ENCODE peak calls at places on chromosomes 16 and 17, in four cellular contexts. One of them, this sample, is unnamed.

GRCh38 chr17:42363767-42364585 is 24.3 kb downstream of the STAT3 start:
- DNase-seq in psoas muscle: no peak
- DNase-seq in brain microvascular endothelial cell: peak
- DNase-seq in RWPE2: no peak
- DNase-seq in this sample: peak

GRCh38 chr16:81610144-81610842 is 165.7 kb downstream of the CMIP start:
- DNase-seq in psoas muscle: peak
- DNase-seq in brain microvascular endothelial cell: peak
- DNase-seq in RWPE2: no peak
- DNase-seq in this sample: peak

GRCh38 chr17:78484300-78485159 is 92.7 kb downstream of the DNAH17 start:
- DNase-seq in psoas muscle: no peak
- DNase-seq in brain microvascular endothelial cell: peak
- DNase-seq in RWPE2: no peak
- DNase-seq in this sample: peak

GRCh38 chr16:82011199-82011641 is at the start of gene SDR42E1:
- DNase-seq in psoas muscle: no peak
- DNase-seq in brain microvascular endothelial cell: no peak
- DNase-seq in RWPE2: peak
- DNase-seq in this sample: no peak

GRCh38 chr17:13721705-13722104 is 120.0 kb upstream of the HS3ST3A1 start:
- DNase-seq in psoas muscle: no peak
- DNase-seq in brain microvascular endothelial cell: no peak
- DNase-seq in RWPE2: no peak
- DNase-seq in this sample: no peak

GRCh38 chr16:89201467-89202377 is 1.4 kb upstream of the SLC22A31 start:
- DNase-seq in psoas muscle: peak
- DNase-seq in brain microvascular endothelial cell: peak
- DNase-seq in RWPE2: peak
- DNase-seq in this sample: peak

GRCh38 chr17:17366941-17367885 is 64.0 kb downstream of the NT5M start:
- DNase-seq in psoas muscle: peak
- DNase-seq in brain microvascular endothelial cell: no peak
- DNase-seq in RWPE2: peak
- DNase-seq in this sample: no peak

GRCh38 chr16:11472851-11473250 is 113.9 kb downstream of the LITAF start:
- DNase-seq in psoas muscle: no peak
- DNase-seq in brain microvascular endothelial cell: no peak
- DNase-seq in RWPE2: no peak
- DNase-seq in this sample: no peak

GRCh38 chr16:27508476-27508875 is 41.2 kb downstream of the GTF3C1 start:
- DNase-seq in psoas muscle: no peak
- DNase-seq in brain microvascular endothelial cell: no peak
- DNase-seq in RWPE2: no peak
- DNase-seq in this sample: no peak

GRCh38 chr17:81713004-81713555 is 996 bp downstream of the SLC25A10 start:
- DNase-seq in psoas muscle: no peak
- DNase-seq in brain microvascular endothelial cell: no peak
- DNase-seq in RWPE2: no peak
- DNase-seq in this sample: peak

GRCh38 chr16:24838554-24839266 is 7.1 kb upstream of the SLC5A11 start:
- DNase-seq in psoas muscle: no peak
- DNase-seq in brain microvascular endothelial cell: peak
- DNase-seq in RWPE2: no peak
- DNase-seq in this sample: peak

GRCh38 chr17:17780941-17781590 is 55.7 kb downstream of the SREBF1 start:
- DNase-seq in psoas muscle: peak
- DNase-seq in brain microvascular endothelial cell: peak
- DNase-seq in RWPE2: no peak
- DNase-seq in this sample: no peak

GRCh38 chr17:31492880-31493655 is 101.6 kb downstream of the RAB11FIP4 start:
- DNase-seq in psoas muscle: peak
- DNase-seq in brain microvascular endothelial cell: no peak
- DNase-seq in RWPE2: no peak
- DNase-seq in this sample: peak

GRCh38 chr16:64152010-64152767 is 969.7 kb downstream of the CDH11 start:
- DNase-seq in psoas muscle: no peak
- DNase-seq in brain microvascular endothelial cell: no peak
- DNase-seq in RWPE2: no peak
- DNase-seq in this sample: peak

GRCh38 chr16:66309-67182 is 5.9 kb downstream of the RHBDF1 start:
- DNase-seq in psoas muscle: no peak
- DNase-seq in brain microvascular endothelial cell: no peak
- DNase-seq in RWPE2: no peak
- DNase-seq in this sample: no peak

GRCh38 chr17:70144260-70144846 is 25.0 kb upstream of the KCNJ2 start:
- DNase-seq in psoas muscle: no peak
- DNase-seq in brain microvascular endothelial cell: no peak
- DNase-seq in RWPE2: no peak
- DNase-seq in this sample: peak

GRCh38 chr17:45820052-45820780 is 24.5 kb upstream of the SPPL2C start:
- DNase-seq in psoas muscle: no peak
- DNase-seq in brain microvascular endothelial cell: no peak
- DNase-seq in RWPE2: no peak
- DNase-seq in this sample: no peak

GRCh38 chr17:55023626-55024025 is 55.1 kb downstream of the STXBP4 start:
- DNase-seq in psoas muscle: no peak
- DNase-seq in brain microvascular endothelial cell: no peak
- DNase-seq in RWPE2: no peak
- DNase-seq in this sample: no peak

GRCh38 chr17:79977711-79978544 is 57.7 kb downstream of the TBC1D16 start:
- DNase-seq in psoas muscle: no peak
- DNase-seq in brain microvascular endothelial cell: no peak
- DNase-seq in RWPE2: peak
- DNase-seq in this sample: no peak

GRCh38 chr17:19384723-19385391 is 2.1 kb downstream of the MFAP4 start:
- DNase-seq in psoas muscle: peak
- DNase-seq in brain microvascular endothelial cell: no peak
- DNase-seq in RWPE2: no peak
- DNase-seq in this sample: peak

GRCh38 chr17:66016231-66016630 is 175.7 kb downstream of the CEP112 start:
- DNase-seq in psoas muscle: no peak
- DNase-seq in brain microvascular endothelial cell: no peak
- DNase-seq in RWPE2: no peak
- DNase-seq in this sample: no peak

GRCh38 chr16:86087561-86088230 is 188.7 kb downstream of the IRF8 start:
- DNase-seq in psoas muscle: no peak
- DNase-seq in brain microvascular endothelial cell: no peak
- DNase-seq in RWPE2: peak
- DNase-seq in this sample: no peak

GRCh38 chr16:66915041-66915440 is 3.6 kb downstream of the CDH16 start:
- DNase-seq in psoas muscle: no peak
- DNase-seq in brain microvascular endothelial cell: no peak
- DNase-seq in RWPE2: no peak
- DNase-seq in this sample: no peak

GRCh38 chr17:80031691-80032480 is 3.8 kb downstream of the TBC1D16 start:
- DNase-seq in psoas muscle: no peak
- DNase-seq in brain microvascular endothelial cell: no peak
- DNase-seq in RWPE2: no peak
- DNase-seq in this sample: no peak

GRCh38 chr17:78879679-78880186 is 23.3 kb downstream of the CEP295NL start:
- DNase-seq in psoas muscle: peak
- DNase-seq in brain microvascular endothelial cell: peak
- DNase-seq in RWPE2: no peak
- DNase-seq in this sample: peak

GRCh38 chr17:7019839-7020519 is 2.9 kb upstream of the BCL6B start:
- DNase-seq in psoas muscle: peak
- DNase-seq in brain microvascular endothelial cell: no peak
- DNase-seq in RWPE2: no peak
- DNase-seq in this sample: peak

GRCh38 chr17:69466905-69467630 is 52.6 kb downstream of the MAP2K6 start:
- DNase-seq in psoas muscle: no peak
- DNase-seq in brain microvascular endothelial cell: peak
- DNase-seq in RWPE2: no peak
- DNase-seq in this sample: peak

GRCh38 chr16:84617068-84617630 is 729 bp downstream of the COTL1 start:
- DNase-seq in psoas muscle: no peak
- DNase-seq in brain microvascular endothelial cell: no peak
- DNase-seq in RWPE2: no peak
- DNase-seq in this sample: peak

GRCh38 chr17:33964344-33964979 is 290.6 kb upstream of the CCL2 start:
- DNase-seq in psoas muscle: no peak
- DNase-seq in brain microvascular endothelial cell: no peak
- DNase-seq in RWPE2: no peak
- DNase-seq in this sample: no peak

GRCh38 chr16:54177052-54177856 is 109.3 kb downstream of the IRX3 start:
- DNase-seq in psoas muscle: no peak
- DNase-seq in brain microvascular endothelial cell: no peak
- DNase-seq in RWPE2: no peak
- DNase-seq in this sample: no peak

GRCh38 chr17:1147664-1148063 is 32.1 kb downstream of the ABR start:
- DNase-seq in psoas muscle: no peak
- DNase-seq in brain microvascular endothelial cell: peak
- DNase-seq in RWPE2: no peak
- DNase-seq in this sample: peak

GRCh38 chr17:79167486-79167885 is 92.9 kb downstream of the ENGASE start:
- DNase-seq in psoas muscle: no peak
- DNase-seq in brain microvascular endothelial cell: no peak
- DNase-seq in RWPE2: no peak
- DNase-seq in this sample: no peak

GRCh38 chr17:14311186-14311705 is 10.4 kb downstream of the HS3ST3B1 start:
- DNase-seq in psoas muscle: no peak
- DNase-seq in brain microvascular endothelial cell: no peak
- DNase-seq in RWPE2: no peak
- DNase-seq in this sample: no peak

GRCh38 chr16:85252461-85252860 is 140.2 kb upstream of the CIBAR2 start:
- DNase-seq in psoas muscle: no peak
- DNase-seq in brain microvascular endothelial cell: no peak
- DNase-seq in RWPE2: no peak
- DNase-seq in this sample: no peak

GRCh38 chr16:17224859-17225258 is 245.9 kb downstream of the XYLT1 start:
- DNase-seq in psoas muscle: peak
- DNase-seq in brain microvascular endothelial cell: no peak
- DNase-seq in RWPE2: no peak
- DNase-seq in this sample: peak

GRCh38 chr17:83053779-83054451 is 25.5 kb upstream of the METRNL start:
- DNase-seq in psoas muscle: peak
- DNase-seq in brain microvascular endothelial cell: no peak
- DNase-seq in RWPE2: no peak
- DNase-seq in this sample: no peak

GRCh38 chr17:1325766-1326165 is 46.3 kb downstream of the TRARG1 start:
- DNase-seq in psoas muscle: no peak
- DNase-seq in brain microvascular endothelial cell: no peak
- DNase-seq in RWPE2: no peak
- DNase-seq in this sample: no peak

GRCh38 chr17:7186241-7186640 is 7.1 kb upstream of the ASGR1 start:
- DNase-seq in psoas muscle: no peak
- DNase-seq in brain microvascular endothelial cell: no peak
- DNase-seq in RWPE2: peak
- DNase-seq in this sample: peak

GRCh38 chr17:19753661-19754463 is 5.8 kb upstream of the ALDH3A1 start:
- DNase-seq in psoas muscle: peak
- DNase-seq in brain microvascular endothelial cell: no peak
- DNase-seq in RWPE2: peak
- DNase-seq in this sample: peak

DNA sequence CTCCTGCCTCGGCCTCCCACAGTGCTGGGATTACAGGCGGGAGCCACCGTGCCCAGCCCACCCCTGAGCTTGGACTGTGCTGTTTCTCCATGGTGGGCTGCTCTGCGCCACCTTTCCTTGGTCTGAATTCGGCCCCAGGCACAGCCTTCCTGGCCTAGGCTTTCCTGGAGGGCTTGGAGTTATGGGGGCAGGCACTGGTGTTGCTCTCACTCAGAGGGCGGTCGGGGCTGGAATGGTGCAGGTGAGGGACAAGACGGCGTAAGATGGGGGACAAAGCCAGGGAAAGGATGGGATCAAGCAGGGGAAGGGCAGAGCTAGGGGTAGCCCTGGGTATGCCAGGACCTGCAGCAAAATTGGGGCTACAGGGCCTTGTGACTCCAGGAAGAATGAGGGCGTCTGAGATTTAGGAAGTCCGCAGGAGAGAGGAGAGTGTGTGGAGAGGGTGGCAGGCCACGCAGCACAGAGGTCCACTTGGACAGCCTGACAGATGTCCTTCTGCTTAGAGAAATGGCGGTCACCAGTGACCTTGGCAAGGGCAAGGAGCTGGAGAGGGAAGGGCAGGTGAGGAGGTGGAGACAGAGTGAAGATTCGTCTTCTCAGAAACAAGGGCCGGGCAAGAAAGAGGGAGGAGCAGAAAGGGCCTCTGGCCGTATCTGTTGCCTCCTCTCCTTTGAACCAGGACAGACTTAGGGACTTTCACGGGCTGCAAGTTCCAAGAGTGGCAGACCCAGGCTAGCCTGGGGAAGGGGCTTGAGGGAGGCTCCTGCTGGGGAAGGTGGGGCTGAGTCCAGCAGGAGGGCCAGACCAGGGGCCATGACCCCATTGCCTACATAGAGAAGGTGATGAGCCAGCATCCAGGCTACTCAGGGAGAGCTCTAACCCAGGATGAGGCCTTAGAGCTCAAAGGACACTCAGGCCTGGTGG is 1.5 kb upstream of the ATP6V0C start:
- DNase-seq in psoas muscle: no peak
- DNase-seq in brain microvascular endothelial cell: no peak
- DNase-seq in RWPE2: no peak
- DNase-seq in this sample: no peak
- H3K27ac ChIP-seq in psoas muscle: peak
- H3K27ac ChIP-seq in brain microvascular endothelial cell: no peak
- H3K27ac ChIP-seq in RWPE2: no peak
- H3K27ac ChIP-seq in this sample: no peak

GRCh38 chr16:20866161-20866772 is 33.9 kb downstream of the DCUN1D3 start:
- DNase-seq in psoas muscle: no peak
- DNase-seq in brain microvascular endothelial cell: peak
- DNase-seq in RWPE2: peak
- DNase-seq in this sample: peak
- H3K27ac ChIP-seq in psoas muscle: peak
- H3K27ac ChIP-seq in brain microvascular endothelial cell: peak
- H3K27ac ChIP-seq in RWPE2: peak
- H3K27ac ChIP-seq in this sample: peak

GRCh38 chr17:67422887-67423286 is 45.8 kb downstream of the PITPNC1 start:
- DNase-seq in psoas muscle: no peak
- DNase-seq in brain microvascular endothelial cell: no peak
- DNase-seq in RWPE2: no peak
- DNase-seq in this sample: no peak
- H3K27ac ChIP-seq in psoas muscle: no peak
- H3K27ac ChIP-seq in brain microvascular endothelial cell: no peak
- H3K27ac ChIP-seq in RWPE2: peak
- H3K27ac ChIP-seq in this sample: peak

GRCh38 chr17:4310349-4311060 is 46.7 kb upstream of the ANKFY1 start:
- DNase-seq in psoas muscle: no peak
- DNase-seq in brain microvascular endothelial cell: no peak
- DNase-seq in RWPE2: no peak
- DNase-seq in this sample: peak
- H3K27ac ChIP-seq in psoas muscle: peak
- H3K27ac ChIP-seq in brain microvascular endothelial cell: no peak
- H3K27ac ChIP-seq in RWPE2: no peak
- H3K27ac ChIP-seq in this sample: no peak

GRCh38 chr17:48628641-48629410 is 2.7 kb upstream of the HOXB9 start:
- DNase-seq in psoas muscle: no peak
- DNase-seq in brain microvascular endothelial cell: no peak
- DNase-seq in RWPE2: no peak
- DNase-seq in this sample: no peak
- H3K27ac ChIP-seq in psoas muscle: no peak
- H3K27ac ChIP-seq in brain microvascular endothelial cell: no peak
- H3K27ac ChIP-seq in RWPE2: no peak
- H3K27ac ChIP-seq in this sample: no peak

GRCh38 chr17:63819585-63820537 is 7.4 kb upstream of the PSMC5 start:
- DNase-seq in psoas muscle: no peak
- DNase-seq in brain microvascular endothelial cell: no peak
- DNase-seq in RWPE2: no peak
- DNase-seq in this sample: no peak
- H3K27ac ChIP-seq in psoas muscle: no peak
- H3K27ac ChIP-seq in brain microvascular endothelial cell: no peak
- H3K27ac ChIP-seq in RWPE2: no peak
- H3K27ac ChIP-seq in this sample: no peak

GRCh38 chr16:1074379-1074649 is 1.8 kb downstream of the SSTR5 start:
- DNase-seq in psoas muscle: no peak
- DNase-seq in brain microvascular endothelial cell: no peak
- DNase-seq in RWPE2: no peak
- DNase-seq in this sample: no peak
- H3K27ac ChIP-seq in psoas muscle: no peak
- H3K27ac ChIP-seq in brain microvascular endothelial cell: no peak
- H3K27ac ChIP-seq in RWPE2: no peak
- H3K27ac ChIP-seq in this sample: no peak

This sample was measured in GM23248.